ENCODE peak calls at places on chromosome 19, in four cellular contexts. G, E, C and N are unnamed samples.

GRCh38 chr19:51339687-51340656 is 2.0 kb downstream of the VSIG10L start:
- DNase-seq in E (peak), G (peak), C (peak), N (peak)

GRCh38 chr19:16368385-16369305 is 44.0 kb downstream of the KLF2 start:
- DNase-seq in E (no peak), C (no peak), G (no peak), N (no peak)

GRCh38 chr19:50669319-50670101 is 20.3 kb downstream of the C19orf81 start:
- DNase-seq in E (peak), G (peak), C (no peak), N (no peak)

GRCh38 chr19:44927746-44928145 is 13.3 kb downstream of the APOC1 start:
- DNase-seq in C (no peak), G (peak), E (peak), N (peak)

GRCh38 chr19:30649934-30650614 is 277.9 kb downstream of the ZNF536 start:
- DNase-seq in E (peak), C (peak), G (peak), N (no peak)

GRCh38 chr19:36572593-36573019 is 486 bp downstream of the ZNF529 start:
- DNase-seq in C (no peak), E (no peak), G (no peak), N (no peak)

GRCh38 chr19:44807652-44808462 is 1.0 kb upstream of the BCAM start:
- DNase-seq in E (peak), C (peak), G (peak), N (no peak)

GRCh38 chr19:32223595-32224370 is 121.6 kb upstream of the ZNF507 start:
- DNase-seq in C (no peak), G (no peak), E (no peak), N (no peak)

GRCh38 chr19:55230329-55230728 is 1.8 kb upstream of the TMEM86B start:
- DNase-seq in E (no peak), C (no peak), G (no peak), N (no peak)

GRCh38 chr19:5624154-5624663 is 1.3 kb downstream of the SAFB start:
- DNase-seq in E (peak), C (no peak), G (peak), N (no peak)

GRCh38 chr19:44278181-44278690 is 18.6 kb downstream of the ZNF233 start:
- DNase-seq in E (no peak), G (no peak), C (no peak), N (no peak)

GRCh38 chr19:34248941-34249340 is 5.4 kb upstream of the GARRE1 start:
- DNase-seq in G (no peak), C (no peak), E (no peak), N (no peak)

GRCh38 chr19:34241513-34242337 is 12.6 kb upstream of the GARRE1 start:
- DNase-seq in G (peak), E (no peak), C (no peak), N (no peak)

GRCh38 chr19:34243876-34244578 is 10.3 kb upstream of the GARRE1 start:
- DNase-seq in E (no peak), C (no peak), G (no peak), N (no peak)

GRCh38 chr19:34244611-34245299 is 9.6 kb upstream of the GARRE1 start:
- DNase-seq in G (peak), E (no peak), C (no peak), N (no peak)

DNA sequence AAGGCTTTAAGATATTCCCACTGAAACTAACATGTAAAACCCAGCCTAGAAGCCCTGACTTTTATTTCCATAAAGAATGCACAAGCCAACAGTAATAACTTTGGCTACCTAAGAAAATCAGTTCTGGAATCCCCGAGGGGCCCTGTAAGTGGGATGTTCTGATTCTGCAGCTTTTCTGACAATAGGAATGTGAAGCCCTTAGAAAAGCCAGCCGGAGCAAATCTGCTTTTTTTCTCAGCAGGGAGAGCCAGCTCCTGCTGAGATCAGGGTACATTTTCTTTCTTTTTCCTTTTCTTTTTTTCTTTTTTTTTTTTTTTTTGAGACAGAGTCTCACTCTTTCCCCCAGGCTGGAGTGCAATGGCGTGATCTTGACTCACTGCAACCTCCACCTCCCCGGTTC is 8.0 kb upstream of the GARRE1 start:
- DNase-seq in G (peak), E (no peak), C (no peak), N (no peak)
- H3K4me3 ChIP-seq in G (no peak), E (no peak), C (no peak), N (no peak)

GRCh38 chr19:35144259-35144599 is 1.2 kb downstream of the FXYD7 start:
- DNase-seq in E (no peak), C (no peak), G (no peak), N (no peak)
- H3K4me3 ChIP-seq in E (no peak), C (no peak), G (no peak), N (no peak)

GRCh38 chr19:54160948-54161347 is 1.4 kb upstream of the LENG1 start:
- DNase-seq in E (no peak), G (no peak), C (no peak), N (no peak)
- H3K4me3 ChIP-seq in E (peak), G (no peak), C (peak), N (peak)

GRCh38 chr19:22052644-22053013 is 345 bp downstream of the ZNF257 start:
- DNase-seq in C (no peak), E (no peak), G (peak), N (no peak)
- H3K4me3 ChIP-seq in C (peak), E (peak), G (peak), N (peak)

DNA sequence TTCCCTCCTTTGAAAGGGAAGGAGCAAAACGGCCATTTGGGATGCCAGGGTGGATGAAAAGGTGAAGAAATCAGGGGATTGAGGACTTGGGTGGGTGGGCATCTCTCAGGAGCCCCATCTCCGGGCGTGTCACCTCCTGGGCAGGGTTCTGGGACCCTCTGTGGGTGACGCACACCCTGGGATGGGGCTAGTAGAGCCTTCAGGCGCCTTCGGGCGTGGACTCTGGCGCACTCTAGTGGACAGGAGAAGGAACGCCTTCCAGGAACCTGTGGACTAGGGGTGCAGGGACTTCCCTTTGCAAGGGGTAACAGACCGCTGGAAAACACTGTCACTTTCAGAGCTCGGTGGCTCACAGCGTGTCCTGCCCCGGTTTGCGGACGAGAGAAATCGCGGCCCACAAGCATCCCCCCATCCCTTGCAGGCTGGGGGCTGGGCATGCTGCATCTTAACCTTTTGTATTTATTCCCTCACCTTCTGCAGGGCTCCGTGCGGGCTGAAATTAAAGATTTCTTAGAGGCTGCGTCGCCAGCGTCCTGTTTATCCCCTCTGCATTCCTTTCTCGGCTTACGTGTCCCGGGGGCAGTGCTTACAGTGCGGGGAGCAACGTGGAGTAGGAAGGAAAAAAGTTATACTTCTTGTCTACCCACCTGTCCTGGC is 15.2 kb upstream of the S1PR4 start:
- DNase-seq in G (peak), E (peak), C (peak), N (no peak)
- H3K4me3 ChIP-seq in G (no peak), E (no peak), C (no peak), N (no peak)

GRCh38 chr19:21709464-21709863 is 57.9 kb downstream of the ZNF100 start:
- DNase-seq in C (no peak), G (no peak), E (no peak), N (no peak)

GRCh38 chr19:21707065-21707464 is 60.3 kb downstream of the ZNF100 start:
- DNase-seq in C (no peak), G (no peak), E (no peak), N (no peak)

GRCh38 chr19:21705393-21705792 is 62.0 kb downstream of the ZNF100 start:
- DNase-seq in G (no peak), E (no peak), C (no peak), N (no peak)

GRCh38 chr19:21699197-21699596 is 68.2 kb downstream of the ZNF100 start:
- DNase-seq in C (no peak), E (no peak), G (no peak), N (no peak)

DNA sequence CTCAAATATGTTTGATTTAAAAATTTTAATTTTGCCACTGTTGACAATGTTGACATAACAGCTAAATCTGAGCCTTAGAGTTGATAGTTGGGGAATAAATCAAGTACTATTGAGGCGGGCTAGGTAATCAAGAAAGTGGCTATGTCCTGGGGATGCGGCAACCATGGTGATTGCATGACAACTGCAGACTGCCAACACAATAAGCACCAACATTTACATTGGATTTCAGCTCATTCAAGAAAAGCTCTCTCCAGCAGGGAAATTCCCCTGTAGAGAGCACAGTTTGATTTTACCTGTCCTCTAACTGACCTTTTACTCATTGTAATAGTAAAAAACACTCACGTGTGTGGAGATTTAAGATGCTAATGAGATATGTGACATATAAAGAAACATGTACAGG is 63.1 kb downstream of the ZNF100 start:
- DNase-seq in E (no peak), C (no peak), G (no peak), N (no peak)
- H3K4me3 ChIP-seq in E (no peak), C (no peak), G (no peak), N (no peak)